ENCODE peak calls at places on chromosomes 7 and 10, in nine cellular contexts. K is GM10248, X is astrocyte, R is mammary epithelial cell, H is GM13977, U is A549, T is WERI-Rb-1, Q is neural crest cell, G is uterus. Y is an unnamed sample.
A peak's percentile ranks its signal among the peaks of the same experiment; 100 is the strongest.

GRCh38 chr7:48171190-48171589 is at the start of gene ABCA13:
- DNase-seq in G (no peak), X (no peak), U (no peak), Q (no peak), H (no peak), R (peak; percentile 83), T (no peak), K (no peak), Y (no peak)

GRCh38 chr10:91883549-91884542 is 25.4 kb downstream of the FGFBP3 start:
- DNase-seq in U (no peak), Q (no peak), R (no peak), T (peak; percentile 92), K (no peak), X (peak; percentile 73), G (peak; percentile 43), H (no peak), Y (peak; percentile 41)

GRCh38 chr10:124049484-124049883 is 43.9 kb downstream of the CHST15 start:
- DNase-seq in U (peak; percentile 19), G (no peak), T (no peak), H (no peak), K (no peak), R (peak; percentile 82), Q (no peak), X (peak; percentile 45), Y (no peak)

GRCh38 chr10:79353000-79353406 is 5.7 kb downstream of the PPIF start:
- DNase-seq in K (peak; percentile 6), U (no peak), T (no peak), H (no peak), X (no peak), Q (no peak), R (no peak), G (no peak), Y (no peak)

GRCh38 chr10:33363112-33363511 is 28.6 kb upstream of the NRP1 start:
- DNase-seq in K (no peak), Q (no peak), X (no peak), T (no peak), H (no peak), U (no peak), R (peak; percentile 59), G (no peak), Y (no peak)

GRCh38 chr7:102413611-102414010 is 17.4 kb downstream of the PRKRIP1 start:
- DNase-seq in X (no peak), H (no peak), G (no peak), T (no peak), R (no peak), Q (no peak), K (no peak), U (no peak), Y (no peak)

GRCh38 chr10:65194131-65194530 is 1672.9 kb downstream of the REEP3 start:
- DNase-seq in G (no peak), U (peak; percentile 14), X (peak; percentile 19), R (peak; percentile 72), T (no peak), K (no peak), H (no peak), Q (no peak), Y (no peak)

GRCh38 chr10:29379208-29379607 is 90.3 kb downstream of the LYZL1 start:
- DNase-seq in G (no peak), X (no peak), Q (no peak), T (no peak), R (no peak), H (no peak), K (no peak), U (no peak), Y (no peak)

GRCh38 chr7:47483604-47484273 is 98.2 kb downstream of the TNS3 start:
- DNase-seq in Q (no peak), U (no peak), X (no peak), T (peak; percentile 34), G (no peak), R (no peak), K (no peak), H (no peak), Y (no peak)

GRCh38 chr10:14563359-14563758 is 211.3 kb downstream of the FAM107B start:
- DNase-seq in Q (no peak), U (no peak), T (no peak), R (no peak), K (no peak), G (no peak), X (no peak), H (no peak), Y (no peak)

GRCh38 chr7:149721084-149721601 is 52.2 kb downstream of the ZNF467 start:
- DNase-seq in Q (no peak), R (no peak), X (no peak), G (no peak), H (no peak), K (no peak), T (no peak), U (no peak), Y (no peak)

GRCh38 chr7:45647426-45647825 is 73.3 kb downstream of the ADCY1 start:
- DNase-seq in K (no peak), Q (no peak), H (no peak), T (no peak), R (no peak), U (no peak), G (no peak), X (no peak), Y (no peak)

GRCh38 chr7:135300913-135301765 is 67.5 kb downstream of the STRA8 start:
- DNase-seq in G (no peak), U (peak; percentile 15), X (no peak), R (no peak), K (no peak), T (no peak), Q (no peak), H (no peak), Y (no peak)

GRCh38 chr7:30165590-30165989 is 30.8 kb downstream of the MTURN start:
- DNase-seq in U (no peak), G (no peak), H (no peak), Q (no peak), X (no peak), R (peak; percentile 42), T (no peak), K (no peak), Y (no peak)

GRCh38 chr10:113753020-113753692 is 1.7 kb downstream of the PLEKHS1 start:
- DNase-seq in R (no peak), X (no peak), H (no peak), T (no peak), Q (no peak), K (no peak), U (no peak), G (no peak), Y (no peak)

GRCh38 chr10:5599613-5600520 is 66.5 kb downstream of the ASB13 start:
- DNase-seq in G (no peak), U (no peak), R (no peak), K (no peak), H (no peak), T (no peak), Q (no peak), X (no peak), Y (no peak)

GRCh38 chr7:117666019-117666418 is 186.2 kb downstream of the CFTR start:
- DNase-seq in R (peak; percentile 21), X (peak; percentile 69), T (no peak), H (no peak), U (peak; percentile 77), Q (no peak), K (no peak), G (no peak), Y (no peak)

GRCh38 chr7:100053201-100053600 is 3.6 kb downstream of the ZSCAN21 start:
- DNase-seq in R (peak; percentile 73), H (peak; percentile 53), U (peak; percentile 77), X (peak; percentile 41), Q (no peak), T (peak; percentile 40), G (no peak), K (peak; percentile 40), Y (peak; percentile 24)

DNA sequence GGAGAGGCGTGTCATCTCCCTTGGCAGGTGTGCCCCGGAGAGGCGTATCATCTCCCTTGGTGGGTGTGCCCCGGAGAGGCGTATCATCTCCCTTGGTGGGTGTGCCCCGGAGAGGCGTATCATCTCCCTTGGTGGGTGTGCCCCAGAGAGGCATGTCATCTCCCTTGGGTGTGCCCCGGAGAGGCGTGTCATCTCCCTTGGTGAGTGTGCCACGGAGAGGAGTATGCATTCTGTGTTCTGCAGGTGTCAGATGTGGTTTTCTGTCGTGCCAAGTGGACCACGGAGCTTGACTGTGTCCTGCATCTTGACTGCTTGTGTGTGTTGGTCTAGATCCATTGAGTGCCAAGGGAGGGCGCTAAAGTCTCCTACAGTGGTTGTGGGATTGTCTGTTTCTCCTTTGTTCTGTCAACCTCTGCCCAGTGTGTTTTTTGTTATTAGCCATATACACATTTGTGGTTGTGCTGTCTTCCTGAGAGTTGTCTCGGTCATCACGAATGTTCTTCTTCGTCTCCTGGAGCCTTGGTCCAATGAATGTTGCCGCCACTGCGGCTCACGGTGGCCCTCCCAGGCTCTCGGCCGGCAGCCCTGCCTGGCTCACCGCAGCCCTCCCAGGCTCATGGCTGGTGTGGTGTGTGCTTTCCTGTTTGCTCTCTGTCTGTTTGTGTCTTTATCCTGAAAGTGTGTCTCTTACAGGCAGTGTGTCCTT is 96.8 kb downstream of the INPP5A start:
- DNase-seq in K (no peak), H (no peak), R (no peak), T (no peak), G (peak; percentile 14), U (no peak), Q (no peak), X (no peak), Y (peak; percentile 6)
- TF ChIP-seq CTCF in K (no peak), H (no peak), R (no peak), T (peak; percentile 47), G (no peak), U (no peak), Q (no peak), X (no peak), Y (no peak)

DNA sequence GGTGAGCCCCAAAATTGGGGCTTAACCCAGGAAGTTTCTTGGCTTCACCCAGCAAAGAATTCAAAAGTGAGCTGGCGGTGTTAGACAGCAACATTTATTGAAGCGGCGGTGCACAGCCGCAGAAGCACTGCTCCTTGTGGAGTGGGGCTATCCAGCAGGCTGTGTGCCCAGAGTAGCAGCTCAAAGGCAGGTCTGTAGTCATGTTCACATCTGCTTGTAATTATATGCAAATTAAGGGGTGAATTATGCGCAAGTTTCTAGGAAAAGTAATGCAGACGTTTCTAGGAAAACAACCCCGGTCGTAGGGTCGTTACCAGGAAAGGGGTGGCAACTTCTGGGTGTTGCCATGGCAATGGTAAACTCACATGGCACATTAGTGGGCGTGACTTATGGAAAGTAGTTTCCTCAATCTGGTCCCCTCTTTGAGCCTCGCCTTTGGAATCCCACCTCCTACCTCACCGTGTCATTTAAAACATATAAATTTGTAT is 13.7 kb upstream of the KBTBD2 start:
- DNase-seq in K (peak; percentile 23), X (peak; percentile 80), G (peak; percentile 33), U (peak; percentile 42), R (peak; percentile 54), T (no peak), Q (peak; percentile 42), H (no peak), Y (peak; percentile 29)
- TF ChIP-seq CTCF in K (no peak), X (no peak), G (no peak), U (no peak), R (no peak), T (no peak), Q (no peak), H (no peak), Y (no peak)

GRCh38 chr10:35574924-35575352 is 30.2 kb upstream of the GJD4 start:
- DNase-seq in Q (no peak), G (no peak), K (no peak), H (no peak), U (no peak), R (no peak), X (peak; percentile 96), T (no peak), Y (no peak)
- TF ChIP-seq CTCF in Q (no peak), G (no peak), K (no peak), H (no peak), U (no peak), R (no peak), X (peak; percentile 32), T (peak; percentile 40), Y (peak; percentile 33)

GRCh38 chr10:46544989-46545791 is 11.3 kb downstream of the GPRIN2 start:
- DNase-seq in X (no peak), R (peak; percentile 44), K (no peak), U (peak; percentile 86), H (no peak), Q (no peak), G (no peak), T (peak; percentile 26), Y (no peak)
- TF ChIP-seq CTCF in X (peak; percentile 27), R (peak; percentile 70), K (no peak), U (peak; percentile 64), H (peak; percentile 24), Q (peak; percentile 39), G (no peak), T (peak; percentile 82), Y (no peak)

Y was measured in glutamatergic neuron.